ENCODE peak calls at places on chromosome 18, in eight cellular contexts. S is transverse colon; A is Ammon's horn; N is kidney tubule cell; Q is fibroblast of lung; T is lower leg skin; Y is CD4-positive, alpha-beta memory T cell; E is AG04449. L is an unnamed sample.

GRCh38 chr18:44920441-44920840 is 239.8 kb downstream of the SETBP1 start:
- DNase-seq in T (no peak), S (no peak), A (no peak), Y (no peak), N (no peak), E (no peak), Q (peak; percentile 43), L (peak; percentile 47)

GRCh38 chr18:38243291-38243690 is 677.7 kb upstream of the CELF4 start:
- DNase-seq in A (no peak), E (no peak), N (peak; percentile 22), Q (no peak), S (no peak), T (no peak), Y (no peak), L (no peak)

GRCh38 chr18:3207565-3207964 is 12.2 kb downstream of the MYOM1 start:
- DNase-seq in Q (no peak), T (no peak), N (peak; percentile 81), A (no peak), S (no peak), E (no peak), Y (no peak), L (no peak)

GRCh38 chr18:49561377-49562193 is at the start of gene LIPG:
- DNase-seq in A (peak; percentile 48), T (no peak), Q (peak; percentile 84), Y (peak; percentile 21), N (peak; percentile 95), E (no peak), S (peak; percentile 85), L (peak; percentile 83)

GRCh38 chr18:38644875-38645641 is 1079.5 kb upstream of the CELF4 start:
- DNase-seq in Q (no peak), T (no peak), Y (no peak), A (no peak), S (no peak), N (no peak), E (no peak), L (no peak)

GRCh38 chr18:23862071-23862470 is 152.5 kb upstream of the TTC39C start:
- DNase-seq in T (no peak), N (peak; percentile 72), Q (peak; percentile 96), E (peak; percentile 88), Y (no peak), A (peak; percentile 25), S (no peak), L (peak; percentile 95)

GRCh38 chr18:48750485-48751175 is 200.1 kb downstream of the SMAD7 start:
- DNase-seq in A (no peak), E (no peak), Q (peak; percentile 76), S (no peak), Y (no peak), T (no peak), N (no peak), L (peak; percentile 71)

GRCh38 chr18:26488417-26489009 is 59.8 kb downstream of the KCTD1 start:
- DNase-seq in T (no peak), Y (no peak), Q (no peak), S (no peak), E (no peak), N (no peak), A (no peak), L (no peak)

GRCh38 chr18:9827856-9828793 is 57.6 kb upstream of the TXNDC2 start:
- DNase-seq in A (peak; percentile 75), Y (no peak), E (peak; percentile 99), T (peak; percentile 82), Q (peak; percentile 99), S (peak; percentile 61), N (peak; percentile 90), L (peak; percentile 98)

GRCh38 chr18:6781846-6782245 is 52.3 kb downstream of the ARHGAP28 start:
- DNase-seq in A (peak; percentile 16), N (peak; percentile 36), Y (no peak), E (no peak), S (no peak), Q (peak; percentile 58), T (no peak), L (peak; percentile 45)

GRCh38 chr18:32911660-32912284 is 138.9 kb upstream of the KLHL14 start:
- DNase-seq in T (no peak), N (peak; percentile 63), S (no peak), Q (peak; percentile 88), E (no peak), Y (no peak), A (no peak), L (peak; percentile 81)

GRCh38 chr18:10524507-10525425 is 1.1 kb upstream of the NAPG start:
- DNase-seq in A (no peak), T (no peak), Y (no peak), S (no peak), N (peak; percentile 97), Q (peak; percentile 81), E (no peak), L (peak; percentile 79)

GRCh38 chr18:26473721-26474120 is 74.6 kb downstream of the KCTD1 start:
- DNase-seq in A (no peak), N (no peak), S (no peak), E (no peak), Y (no peak), Q (no peak), T (no peak), L (no peak)

GRCh38 chr18:13684546-13684945 is 41.8 kb downstream of the FAM210A start:
- DNase-seq in Y (no peak), N (no peak), S (no peak), Q (no peak), E (no peak), T (no peak), A (no peak), L (no peak)

GRCh38 chr18:45670281-45670962 is 53.6 kb upstream of the SLC14A1 start:
- DNase-seq in S (no peak), E (no peak), Q (peak; percentile 88), T (peak; percentile 83), Y (peak; percentile 42), A (no peak), N (peak; percentile 53), L (peak; percentile 84)

GRCh38 chr18:50011813-50012445 is 183.0 kb downstream of the MYO5B start:
- DNase-seq in S (no peak), E (peak; percentile 88), Y (no peak), T (no peak), N (peak; percentile 86), A (no peak), Q (peak; percentile 89), L (peak; percentile 87)

GRCh38 chr18:45008694-45009372 is 328.1 kb downstream of the SETBP1 start:
- DNase-seq in E (no peak), T (no peak), N (no peak), Q (no peak), Y (no peak), S (no peak), A (no peak), L (no peak)

GRCh38 chr18:6055711-6056110 is 160.4 kb upstream of the TMEM200C start:
- DNase-seq in Y (no peak), E (peak; percentile 40), N (peak; percentile 91), T (no peak), Q (peak; percentile 92), A (no peak), S (no peak), L (peak; percentile 90)

GRCh38 chr18:79643049-79643765 is 36.4 kb upstream of the CTDP1 start:
- DNase-seq in Q (no peak), Y (no peak), N (no peak), A (peak; percentile 24), E (no peak), T (no peak), S (no peak), L (no peak)

GRCh38 chr18:47334966-47335365 is 83.5 kb upstream of the SKOR2 start:
- DNase-seq in Q (no peak), N (no peak), T (no peak), S (no peak), E (no peak), Y (no peak), A (no peak), L (no peak)

GRCh38 chr18:54279477-54280205 is 10.3 kb downstream of the POLI start:
- DNase-seq in N (peak; percentile 96), Q (no peak), A (no peak), E (no peak), S (no peak), Y (no peak), T (no peak), L (no peak)

GRCh38 chr18:58254873-58255511 is 211.0 kb downstream of the NEDD4L start:
- DNase-seq in A (no peak), T (no peak), E (no peak), N (peak; percentile 65), S (no peak), Q (no peak), Y (no peak), L (no peak)

GRCh38 chr18:70243545-70243944 is 38.1 kb upstream of the RTTN start:
- DNase-seq in S (no peak), A (no peak), E (no peak), N (no peak), Q (peak; percentile 13), Y (no peak), T (no peak), L (no peak)

GRCh38 chr18:76430636-76431035 is 64.4 kb downstream of the ZNF516 start:
- DNase-seq in S (no peak), A (no peak), Y (no peak), Q (peak; percentile 81), N (no peak), T (no peak), E (no peak), L (peak; percentile 75)